ENCODE peak calls at places on chromosomes 6 and 20, in four cellular contexts. One of them, this sample, is unnamed.

GRCh38 chr6:73739097-73739496 is 43.1 kb downstream of the CD109 start:
- DNase-seq in CD4-positive, CD25-positive, alpha-beta regulatory T cell: no peak
- DNase-seq in ELR: peak
- DNase-seq in NCI-H774: peak
- DNase-seq in this sample: peak

GRCh38 chr6:131819507-131820228 is 11.8 kb downstream of the ENPP1 start:
- DNase-seq in CD4-positive, CD25-positive, alpha-beta regulatory T cell: no peak
- DNase-seq in ELR: peak
- DNase-seq in NCI-H774: no peak
- DNase-seq in this sample: peak

GRCh38 chr6:126337323-126337722 is 2.6 kb upstream of the CENPW start:
- DNase-seq in NCI-H774: no peak
- DNase-seq in ELR: peak
- DNase-seq in CD4-positive, CD25-positive, alpha-beta regulatory T cell: no peak
- DNase-seq in this sample: peak

GRCh38 chr6:131269565-131270391 is 134.5 kb downstream of the AKAP7 start:
- DNase-seq in ELR: no peak
- DNase-seq in NCI-H774: no peak
- DNase-seq in CD4-positive, CD25-positive, alpha-beta regulatory T cell: no peak
- DNase-seq in this sample: no peak

GRCh38 chr20:37823276-37823980 is 79.5 kb upstream of the VSTM2L start:
- DNase-seq in CD4-positive, CD25-positive, alpha-beta regulatory T cell: no peak
- DNase-seq in NCI-H774: no peak
- DNase-seq in ELR: peak
- DNase-seq in this sample: peak

GRCh38 chr6:136086686-136087085 is 163.4 kb downstream of the MTFR2 start:
- DNase-seq in ELR: no peak
- DNase-seq in CD4-positive, CD25-positive, alpha-beta regulatory T cell: no peak
- DNase-seq in NCI-H774: no peak
- DNase-seq in this sample: no peak

GRCh38 chr6:21264288-21264818 is 329.2 kb upstream of the SOX4 start:
- DNase-seq in ELR: no peak
- DNase-seq in CD4-positive, CD25-positive, alpha-beta regulatory T cell: no peak
- DNase-seq in NCI-H774: peak
- DNase-seq in this sample: no peak

GRCh38 chr6:159152014-159152413 is 17.2 kb upstream of the FNDC1 start:
- DNase-seq in NCI-H774: no peak
- DNase-seq in CD4-positive, CD25-positive, alpha-beta regulatory T cell: no peak
- DNase-seq in ELR: peak
- DNase-seq in this sample: peak

GRCh38 chr6:27474172-27474465 is 1.2 kb upstream of the ZNF184 start:
- DNase-seq in CD4-positive, CD25-positive, alpha-beta regulatory T cell: no peak
- DNase-seq in ELR: no peak
- DNase-seq in NCI-H774: no peak
- DNase-seq in this sample: no peak